ENCODE peak calls at places on chromosome 18, in six cellular contexts. U is posterior vena cava, X is mucosa of descending colon, B is chondrocyte, Y is mesenteric fat pad, Q is prostate gland. R is an unnamed sample.

GRCh38 chr18:58349650-58350049 is 279.2 kb downstream of the ALPK2 start:
- DNase-seq in U (no peak), X (no peak), B (no peak), Y (no peak), Q (no peak), R (no peak)

GRCh38 chr18:48168861-48169260 is 238.4 kb upstream of the SMAD2 start:
- DNase-seq in U (no peak), X (no peak), B (no peak), Y (peak), Q (no peak), R (no peak)

GRCh38 chr18:40531061-40531460 is 1424.0 kb upstream of the PIK3C3 start:
- DNase-seq in U (no peak), X (no peak), B (no peak), Y (no peak), Q (no peak), R (no peak)

GRCh38 chr18:70044626-70045025 is 97.0 kb upstream of the CD226 start:
- DNase-seq in U (no peak), X (no peak), B (no peak), Y (no peak), Q (no peak), R (no peak)

GRCh38 chr18:76441002-76441667 is 53.9 kb downstream of the ZNF516 start:
- DNase-seq in U (peak), X (no peak), B (peak), Y (no peak), Q (no peak), R (no peak)

GRCh38 chr18:44198296-44199284 is 482.1 kb upstream of the SETBP1 start:
- DNase-seq in U (no peak), X (peak), B (no peak), Y (peak), Q (no peak), R (no peak)

GRCh38 chr18:44741070-44741469 is 60.4 kb downstream of the SETBP1 start:
- DNase-seq in U (no peak), X (no peak), B (no peak), Y (no peak), Q (no peak), R (no peak)

GRCh38 chr18:73458186-73458964 is 590.6 kb upstream of the NETO1 start:
- DNase-seq in U (no peak), X (no peak), B (no peak), Y (no peak), Q (no peak), R (no peak)

GRCh38 chr18:62751341-62751821 is 36.0 kb downstream of the PHLPP1 start:
- DNase-seq in U (no peak), X (peak), B (no peak), Y (no peak), Q (no peak), R (no peak)

GRCh38 chr18:5294113-5294617 is 1.4 kb downstream of the ZBTB14 start:
- DNase-seq in U (no peak), X (peak), B (no peak), Y (no peak), Q (peak), R (no peak)

GRCh38 chr18:56124186-56124585 is 514.2 kb downstream of the TXNL1 start:
- DNase-seq in U (no peak), X (no peak), B (no peak), Y (no peak), Q (no peak), R (no peak)

GRCh38 chr18:62183578-62184195 is 3.2 kb downstream of the PIGN start:
- DNase-seq in U (no peak), X (peak), B (no peak), Y (no peak), Q (peak), R (no peak)

GRCh38 chr18:35345460-35345921 is 1.3 kb upstream of the ZNF24 start:
- DNase-seq in U (no peak), X (no peak), B (no peak), Y (no peak), Q (peak), R (no peak)

GRCh38 chr18:50928551-50928950 is 39.3 kb upstream of the ELAC1 start:
- DNase-seq in U (no peak), X (no peak), B (no peak), Y (no peak), Q (no peak), R (no peak)

GRCh38 chr18:34976899-34977786 is 64.1 kb upstream of the MAPRE2 start:
- DNase-seq in U (peak), X (peak), B (peak), Y (peak), Q (peak), R (no peak)

GRCh38 chr18:9115984-9116383 is 13.5 kb downstream of the NDUFV2 start:
- DNase-seq in U (no peak), X (no peak), B (no peak), Y (no peak), Q (no peak), R (no peak)

GRCh38 chr18:34704823-34705222 is 5.3 kb upstream of the DTNA start:
- DNase-seq in U (no peak), X (no peak), B (no peak), Y (no peak), Q (no peak), R (no peak)

GRCh38 chr18:56709463-56709862 is 58.3 kb downstream of the WDR7 start:
- DNase-seq in U (no peak), X (peak), B (no peak), Y (no peak), Q (no peak), R (no peak)

GRCh38 chr18:61732854-61733253 is 160.0 kb downstream of the RNF152 start:
- DNase-seq in U (no peak), X (no peak), B (no peak), Y (no peak), Q (no peak), R (no peak)

GRCh38 chr18:9437049-9437448 is 38.3 kb upstream of the RALBP1 start:
- DNase-seq in U (no peak), X (no peak), B (no peak), Y (no peak), Q (no peak), R (no peak)

GRCh38 chr18:58772161-58772560 is 92.5 kb upstream of the ZNF532 start:
- DNase-seq in U (no peak), X (no peak), B (no peak), Y (no peak), Q (no peak), R (no peak)

GRCh38 chr18:4181882-4182568 is 273.1 kb downstream of the DLGAP1 start:
- DNase-seq in U (no peak), X (no peak), B (no peak), Y (no peak), Q (no peak), R (no peak)

GRCh38 chr18:78796693-78797455 is 182.7 kb upstream of the SALL3 start:
- DNase-seq in U (peak), X (no peak), B (peak), Y (no peak), Q (no peak), R (no peak)

GRCh38 chr18:12255626-12256026 is 1.5 kb downstream of the CIDEA start:
- DNase-seq in U (no peak), X (no peak), B (no peak), Y (no peak), Q (no peak), R (no peak)

GRCh38 chr18:54981076-54981475 is 21.8 kb upstream of the CCDC68 start:
- DNase-seq in U (no peak), X (no peak), B (no peak), Y (no peak), Q (no peak), R (no peak)

GRCh38 chr18:42976869-42977268 is 138.6 kb downstream of the RIT2 start:
- DNase-seq in U (no peak), X (no peak), B (no peak), Y (no peak), Q (no peak), R (no peak)

GRCh38 chr18:43271593-43272432 is 5.5 kb downstream of the SYT4 start:
- DNase-seq in U (no peak), X (peak), B (no peak), Y (no peak), Q (no peak), R (no peak)

GRCh38 chr18:74152906-74153305 is 4.6 kb downstream of the TIMM21 start:
- DNase-seq in U (no peak), X (no peak), B (no peak), Y (no peak), Q (no peak), R (no peak)

GRCh38 chr18:23629444-23629946 is 33.2 kb downstream of the ANKRD29 start:
- DNase-seq in U (no peak), X (peak), B (no peak), Y (no peak), Q (no peak), R (no peak)

GRCh38 chr18:813405-814071 is 1.5 kb upstream of the YES1 start:
- DNase-seq in U (no peak), X (no peak), B (no peak), Y (no peak), Q (no peak), R (no peak)

GRCh38 chr18:25533088-25533676 is 181.2 kb upstream of the ZNF521 start:
- DNase-seq in U (no peak), X (no peak), B (no peak), Y (no peak), Q (no peak), R (no peak)

GRCh38 chr18:73987247-73987980 is 160.2 kb downstream of the FBXO15 start:
- DNase-seq in U (no peak), X (no peak), B (no peak), Y (no peak), Q (no peak), R (no peak)

R was measured in RWPE2.